ENCODE peak calls at places on chromosome 22, in six cellular contexts. M is cardiac fibroblast, S is ELR, Y is tibial artery, C is substantia nigra, T is progenitor cell of endocrine pancreas. A is an unnamed sample.

GRCh38 chr22:36881504-36882245 is 20.9 kb downstream of the NCF4 start:
- DNase-seq in M (no peak), S (no peak), Y (no peak), C (no peak), T (no peak), A (no peak)

GRCh38 chr22:29663230-29663826 is 56.5 kb upstream of the CABP7 start:
- DNase-seq in M (no peak), S (no peak), Y (no peak), C (no peak), T (no peak), A (no peak)

GRCh38 chr22:29267462-29267857 is 321 bp downstream of the RHBDD3 start:
- DNase-seq in M (no peak), S (no peak), Y (no peak), C (no peak), T (no peak), A (no peak)

GRCh38 chr22:38455530-38456271 is 702 bp upstream of the KCNJ4 start:
- DNase-seq in M (peak), S (no peak), Y (no peak), C (no peak), T (peak), A (no peak)

GRCh38 chr22:37235897-37236607 is 8.0 kb downstream of the RAC2 start:
- DNase-seq in M (no peak), S (no peak), Y (no peak), C (no peak), T (no peak), A (no peak)

GRCh38 chr22:11627436-11627797 is 3900.6 kb upstream of the OR11H1 start:
- DNase-seq in M (no peak), S (no peak), Y (no peak), C (no peak), T (no peak), A (no peak)

GRCh38 chr22:19891350-19892248 is 36.9 kb upstream of the GNB1L start:
- DNase-seq in M (peak), S (peak), Y (no peak), C (no peak), T (no peak), A (peak)

GRCh38 chr22:20494978-20495860 is at the start of gene KLHL22:
- DNase-seq in M (no peak), S (peak), Y (peak), C (peak), T (no peak), A (peak)

GRCh38 chr22:24069721-24070120 is 58.6 kb downstream of the CABIN1 start:
- DNase-seq in M (no peak), S (no peak), Y (no peak), C (no peak), T (no peak), A (no peak)

GRCh38 chr22:19717691-19718254 is 3.5 kb downstream of the SEPTIN5 start:
- DNase-seq in M (peak), S (peak), Y (peak), C (peak), T (peak), A (peak)

GRCh38 chr22:45916515-45916914 is 60.4 kb downstream of the WNT7B start:
- DNase-seq in M (no peak), S (peak), Y (no peak), C (no peak), T (no peak), A (no peak)

GRCh38 chr22:37496651-37497599 is 10.7 kb upstream of the MFNG start:
- DNase-seq in M (peak), S (peak), Y (no peak), C (no peak), T (no peak), A (no peak)

GRCh38 chr22:46287873-46288751 is 8.6 kb upstream of the GTSE1 start:
- DNase-seq in M (no peak), S (no peak), Y (no peak), C (no peak), T (no peak), A (no peak)

GRCh38 chr22:31036671-31037550 is 44.2 kb upstream of the SMTN start:
- DNase-seq in M (peak), S (peak), Y (peak), C (no peak), T (no peak), A (no peak)

GRCh38 chr22:23705358-23705757 is 14.5 kb downstream of the RGL4 start:
- DNase-seq in M (no peak), S (no peak), Y (no peak), C (no peak), T (no peak), A (no peak)

GRCh38 chr22:46803031-46803880 is 40.8 kb downstream of the TBC1D22A start:
- DNase-seq in M (peak), S (peak), Y (no peak), C (no peak), T (peak), A (no peak)

GRCh38 chr22:19718255-19719054 is 4.2 kb downstream of the SEPTIN5 start:
- DNase-seq in M (no peak), S (no peak), Y (no peak), C (no peak), T (no peak), A (no peak)

GRCh38 chr22:35555351-35555915 is 14.8 kb downstream of the RASD2 start:
- DNase-seq in M (peak), S (peak), Y (no peak), C (no peak), T (no peak), A (no peak)

GRCh38 chr22:27810566-27810965 is 9.0 kb upstream of the MN1 start:
- DNase-seq in M (peak), S (peak), Y (peak), C (no peak), T (no peak), A (no peak)

GRCh38 chr22:39173050-39173706 is 20.7 kb upstream of the CBX7 start:
- DNase-seq in M (no peak), S (no peak), Y (no peak), C (no peak), T (no peak), A (no peak)

GRCh38 chr22:46362934-46363515 is 27.5 kb downstream of the TRMU start:
- DNase-seq in M (no peak), S (no peak), Y (no peak), C (no peak), T (no peak), A (no peak)

GRCh38 chr22:49960967-49961600 is 512 bp downstream of the PIM3 start:
- DNase-seq in M (peak), S (peak), Y (no peak), C (no peak), T (no peak), A (no peak)

GRCh38 chr22:31313366-31314147 is 21.3 kb upstream of the PIK3IP1 start:
- DNase-seq in M (peak), S (peak), Y (peak), C (peak), T (peak), A (peak)

GRCh38 chr22:30056015-30056414 is 24.2 kb upstream of the HORMAD2 start:
- DNase-seq in M (no peak), S (no peak), Y (no peak), C (no peak), T (no peak), A (no peak)

GRCh38 chr22:28674121-28674563 is 5.5 kb downstream of the TTC28 start:
- DNase-seq in M (peak), S (peak), Y (no peak), C (no peak), T (no peak), A (no peak)

GRCh38 chr22:30128511-30128910 is 48.2 kb downstream of the HORMAD2 start:
- DNase-seq in M (no peak), S (no peak), Y (no peak), C (no peak), T (no peak), A (no peak)

A was measured in HAP-1.